ENCODE peak calls at places on chromosomes 12 and 14, in ten cellular contexts. H is A673; N is AG04450; A is left ventricle myocardium inferior; Z is adrenal gland; P is tibial artery; Q is CD8-positive, alpha-beta memory T cell; K is sigmoid colon; U is BJ; W is kidney epithelial cell. R is an unnamed sample. For H3K27me3, the result is how much of the 10 kb centered on the place peaks cover.

GRCh38 chr14:90846511-90846910 is 30.3 kb upstream of the TTC7B start:
- DNase-seq in W (no peak), H (no peak), N (no peak), P (no peak), Z (no peak), K (no peak), Q (no peak), U (no peak), A (no peak), R (no peak)

GRCh38 chr12:103530352-103530751 is 34.6 kb upstream of the C12orf42 start:
- DNase-seq in Z (no peak), P (no peak), N (no peak), U (no peak), H (no peak), A (no peak), Q (no peak), K (no peak), W (no peak), R (no peak)

GRCh38 chr12:38850463-38850862 is 54.9 kb downstream of the CPNE8 start:
- DNase-seq in P (no peak), N (no peak), Z (peak), W (no peak), Q (no peak), H (no peak), K (no peak), U (no peak), A (no peak), R (no peak)

GRCh38 chr12:101891462-101891971 is 14.1 kb downstream of the DRAM1 start:
- DNase-seq in N (peak), P (peak), Z (peak), A (no peak), U (peak), W (no peak), K (peak), Q (no peak), H (peak), R (no peak)

GRCh38 chr14:32244404-32244803 is 41.3 kb upstream of the RNU6-8 start:
- DNase-seq in H (no peak), W (no peak), Q (no peak), U (no peak), P (no peak), A (no peak), K (no peak), Z (no peak), N (no peak), R (no peak)

GRCh38 chr14:50846171-50846880 is 15.4 kb upstream of the NIN start:
- DNase-seq in U (peak), K (no peak), Q (no peak), P (no peak), N (peak), A (no peak), W (peak), H (no peak), Z (no peak), R (no peak)

GRCh38 chr14:74875941-74876913 is at the start of gene PROX2:
- DNase-seq in P (no peak), H (no peak), Z (no peak), Q (peak), W (no peak), U (no peak), K (no peak), A (no peak), N (no peak), R (no peak)

GRCh38 chr12:55931780-55932545 is 1.0 kb downstream of the DGKA start:
- DNase-seq in Q (peak), A (peak), N (no peak), H (peak), U (no peak), K (peak), W (no peak), Z (peak), P (peak), R (peak)

GRCh38 chr14:53327716-53328115 is 174.6 kb upstream of the DDHD1 start:
- DNase-seq in P (no peak), W (peak), Z (peak), H (no peak), A (no peak), U (peak), N (no peak), Q (no peak), K (no peak), R (peak)

GRCh38 chr14:21494902-21495762 is 16.0 kb downstream of the METTL3 start:
- DNase-seq in K (no peak), P (no peak), H (no peak), W (no peak), A (no peak), Z (no peak), Q (no peak), U (no peak), N (no peak), R (no peak)

GRCh38 chr12:46177842-46178608 is 90.8 kb downstream of the SLC38A1 start:
- DNase-seq in A (no peak), W (no peak), Z (no peak), N (no peak), K (no peak), U (no peak), P (no peak), H (no peak), Q (no peak), R (no peak)

GRCh38 chr14:61542848-61543790 is 152.2 kb upstream of the HIF1A start:
- DNase-seq in Q (no peak), P (peak), H (no peak), W (no peak), K (no peak), Z (peak), A (no peak), N (no peak), U (no peak), R (no peak)

GRCh38 chr14:75578786-75579781 is 664 bp downstream of the FLVCR2 start:
- DNase-seq in Z (peak), A (no peak), P (peak), U (no peak), H (no peak), W (peak), Q (no peak), N (no peak), K (peak), R (peak)

GRCh38 chr12:55771736-55772135 is 28.8 kb downstream of the GDF11 start:
- DNase-seq in W (no peak), P (no peak), K (no peak), Q (no peak), H (no peak), A (no peak), N (no peak), U (no peak), Z (no peak), R (no peak)

GRCh38 chr12:125336246-125336645 is 271.0 kb downstream of the AACS start:
- DNase-seq in W (no peak), H (no peak), A (no peak), U (no peak), Z (no peak), K (no peak), N (no peak), P (no peak), Q (no peak), R (no peak)

GRCh38 chr12:58341791-58342190 is 400.4 kb downstream of the ATP23 start:
- DNase-seq in W (no peak), Q (no peak), K (no peak), P (no peak), U (no peak), Z (no peak), A (no peak), H (peak), N (peak), R (no peak)

GRCh38 chr12:6450869-6451347 is 934 bp upstream of the TAPBPL start:
- DNase-seq in Z (peak), N (no peak), K (peak), W (no peak), P (peak), U (no peak), H (no peak), Q (no peak), A (no peak), R (no peak)

GRCh38 chr12:16238661-16239060 is 38.8 kb downstream of the SLC15A5 start:
- DNase-seq in Q (no peak), U (peak), K (no peak), N (no peak), W (no peak), A (no peak), H (no peak), P (peak), Z (no peak), R (no peak)

GRCh38 chr14:99215277-99215676 is 56.7 kb downstream of the BCL11B start:
- DNase-seq in K (no peak), Q (no peak), Z (no peak), U (peak), H (peak), N (no peak), A (no peak), P (no peak), W (no peak), R (no peak)

GRCh38 chr14:100221419-100222218 is 17.3 kb upstream of the YY1 start:
- DNase-seq in Q (peak), A (peak), H (peak), N (no peak), K (no peak), U (no peak), Z (peak), W (no peak), P (peak), R (peak)

GRCh38 chr14:103624860-103625259 is 4.2 kb upstream of the KLC1 start:
- DNase-seq in A (peak), Z (peak), U (no peak), K (peak), N (no peak), Q (no peak), H (no peak), W (peak), P (peak), R (peak)

GRCh38 chr14:104277416-104278213 is 139.2 kb downstream of the KIF26A start:
- DNase-seq in A (peak), Q (no peak), P (no peak), U (no peak), Z (peak), H (no peak), N (no peak), K (no peak), W (no peak), R (peak)

GRCh38 chr12:48447755-48448154 is 24.6 kb upstream of the ANP32D start:
- DNase-seq in P (no peak), H (no peak), Z (no peak), U (no peak), K (no peak), A (no peak), N (no peak), W (no peak), Q (no peak), R (no peak)

GRCh38 chr14:49999826-50000214 is 106.9 kb downstream of the ARF6 start:
- DNase-seq in W (no peak), P (no peak), U (no peak), K (no peak), A (no peak), H (no peak), Z (no peak), N (no peak), Q (no peak), R (no peak)

GRCh38 chr12:1474567-1475153 is 119.7 kb downstream of the FBXL14 start:
- DNase-seq in U (peak), N (peak), H (peak), W (peak), A (no peak), K (no peak), Q (no peak), P (no peak), Z (no peak), R (no peak)

GRCh38 chr14:20546877-20547276 is 14.0 kb downstream of the RNASE9 start:
- DNase-seq in W (no peak), Z (no peak), H (no peak), P (no peak), K (no peak), N (no peak), U (no peak), Q (no peak), A (no peak), R (no peak)

GRCh38 chr12:89559753-89560152 is 33.9 kb upstream of the POC1B start:
- DNase-seq in Z (no peak), H (no peak), N (no peak), W (no peak), A (no peak), U (no peak), K (no peak), P (no peak), Q (no peak), R (no peak)

DNA sequence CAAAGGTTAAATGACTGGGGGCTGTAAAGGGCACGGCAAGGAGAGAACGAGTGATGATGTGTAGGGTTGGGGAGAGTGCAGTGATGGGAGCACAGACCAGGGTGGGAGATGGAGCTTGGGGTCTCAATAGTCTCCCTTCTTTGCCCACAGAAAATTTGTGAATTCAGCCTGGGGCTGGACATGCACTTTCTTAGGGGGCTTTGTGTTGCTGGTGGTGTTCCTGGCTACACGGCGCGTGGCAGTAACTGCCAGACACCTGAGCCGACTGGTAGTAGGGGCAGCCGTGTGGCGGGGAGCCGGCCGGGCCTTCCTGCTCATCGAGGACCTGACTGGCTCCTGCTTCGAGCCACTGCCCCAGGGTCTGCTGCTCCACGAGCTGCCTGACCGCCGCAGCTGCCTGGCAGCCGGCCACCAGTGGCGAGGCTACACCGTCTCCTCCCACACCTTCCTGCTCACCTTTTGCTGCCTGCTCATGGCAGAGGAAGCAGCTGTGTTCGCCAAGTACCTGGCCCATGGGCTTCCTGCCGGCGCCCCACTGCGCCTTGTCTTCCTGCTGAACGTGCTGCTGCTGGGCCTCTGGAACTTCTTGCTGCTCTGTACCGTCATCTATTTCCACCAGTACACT is 1.7 kb downstream of the FITM1 start:
- DNase-seq in N (no peak), P (no peak), Z (no peak), W (no peak), K (no peak), Q (no peak), A (no peak), H (no peak), U (no peak), R (no peak)
- H3K4me3 ChIP-seq in N (no peak), P (no peak), Z (no peak), W (no peak), K (no peak), Q (no peak), A (peak), H (no peak), U (no peak), R (no peak)

GRCh38 chr12:111035578-111036301 is 115.4 kb upstream of the MYL2 start:
- DNase-seq in A (no peak), W (no peak), K (no peak), Q (no peak), N (no peak), P (no peak), H (peak), U (no peak), Z (no peak), R (no peak)

GRCh38 chr12:111034911-111035577 is 114.7 kb upstream of the MYL2 start:
- DNase-seq in K (no peak), W (no peak), H (peak), Q (no peak), Z (no peak), N (no peak), A (no peak), U (no peak), P (no peak), R (no peak)

GRCh38 chr12:111031956-111032919 is 111.9 kb upstream of the MYL2 start:
- DNase-seq in N (no peak), H (no peak), W (no peak), A (no peak), U (no peak), Z (no peak), K (no peak), P (no peak), Q (no peak), R (no peak)

GRCh38 chr12:111034148-111034910 is 114.0 kb upstream of the MYL2 start:
- DNase-seq in W (no peak), Q (no peak), Z (no peak), P (no peak), N (no peak), U (no peak), K (no peak), H (peak), A (no peak), R (no peak)

DNA sequence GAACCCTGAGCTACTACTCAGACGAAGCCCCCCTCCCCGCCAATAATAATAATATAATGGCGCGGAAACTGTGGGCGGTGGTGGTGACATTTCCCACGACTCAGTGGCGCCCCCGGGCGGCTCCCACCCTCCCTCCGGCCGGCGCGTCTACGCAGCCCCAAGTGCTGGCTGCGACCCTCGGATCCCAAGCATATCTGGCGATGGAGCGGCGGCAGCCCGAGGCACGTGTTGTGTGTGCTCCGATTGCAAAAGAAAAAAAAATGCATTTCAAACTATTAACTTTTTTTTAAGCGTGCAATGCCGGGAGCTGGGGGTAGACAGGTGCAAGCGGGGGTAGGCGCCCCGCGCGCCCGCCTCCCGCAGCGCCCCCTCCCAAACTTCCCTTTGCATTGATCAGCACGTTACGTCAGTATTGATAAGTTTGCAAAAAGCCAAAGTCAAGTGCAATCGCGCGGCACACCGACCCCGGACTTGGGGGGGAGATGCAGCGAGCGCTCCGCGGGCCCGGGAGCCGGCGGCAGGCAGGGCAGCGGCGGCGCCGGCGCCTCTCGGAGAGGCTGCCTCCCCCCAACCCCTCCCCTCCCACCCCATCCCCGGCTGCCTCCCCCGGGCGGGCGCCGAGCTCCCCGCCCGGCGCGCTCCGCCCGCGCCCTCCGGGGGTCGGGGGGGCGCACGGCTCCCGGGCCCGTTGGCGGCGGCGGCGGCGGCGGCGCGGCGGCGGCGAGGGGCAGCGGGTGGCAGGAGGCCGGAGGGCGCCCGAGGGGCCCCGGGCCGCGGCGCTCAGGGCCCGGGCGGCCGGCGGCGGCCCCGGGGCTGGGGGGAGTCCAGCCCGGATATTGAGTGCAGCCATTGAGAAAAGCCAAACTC is 113.1 kb upstream of the MYL2 start:
- DNase-seq in Q (no peak), H (peak), P (no peak), N (no peak), A (no peak), W (no peak), U (no peak), Z (no peak), K (no peak), R (no peak)
- H3K27me3 ChIP-seq in Q (half or more), H (under half), P (half or more), N (under half), A (half or more), W (half or more), U (under half), Z (under half), K (half or more), R (under half)

DNA sequence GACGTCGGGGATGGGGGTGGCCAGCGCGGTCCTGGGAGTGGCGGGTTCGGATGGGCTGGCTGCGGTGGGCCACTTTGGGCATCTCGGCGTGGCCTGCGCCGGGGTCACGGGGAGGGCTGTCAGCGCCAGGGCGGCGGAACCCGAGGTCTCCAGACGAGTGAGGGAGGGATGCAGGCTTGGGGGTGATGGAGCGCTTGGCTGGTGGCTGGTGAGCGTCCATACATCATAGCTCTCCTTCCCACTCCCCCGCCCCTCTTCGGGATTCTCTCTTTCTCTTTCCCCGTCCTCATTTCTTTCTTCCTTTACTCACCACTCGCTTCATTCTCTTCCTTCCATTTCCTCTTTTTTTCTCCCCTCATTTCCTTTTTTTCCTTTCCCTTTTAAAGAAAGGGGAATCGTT is 260.1 kb upstream of the E2F7 start:
- DNase-seq in K (no peak), W (no peak), A (no peak), Z (peak), H (no peak), P (no peak), Q (no peak), U (no peak), N (no peak), R (peak)
- H3K4me3 ChIP-seq in K (peak), W (peak), A (peak), Z (no peak), H (peak), P (peak), Q (no peak), U (peak), N (peak), R (peak)

GRCh38 chr14:69951263-69951662 is 72.0 kb downstream of the SMOC1 start:
- DNase-seq in P (no peak), K (no peak), U (no peak), Z (no peak), Q (no peak), N (no peak), H (no peak), W (no peak), A (no peak), R (no peak)
- H3K27me3 ChIP-seq in P (under half), K (under half), U (under half), Z (under half), Q (under half), N (under half), H (half or more), W (under half), A (under half), R (under half)

GRCh38 chr12:114898159-114898558 is 214.2 kb upstream of the TBX3 start:
- DNase-seq in Z (no peak), Q (no peak), H (no peak), K (no peak), P (no peak), A (no peak), U (no peak), N (no peak), W (no peak), R (no peak)

GRCh38 chr12:114904254-114905003 is 220.5 kb upstream of the TBX3 start:
- DNase-seq in Z (peak), W (peak), P (no peak), A (no peak), Q (no peak), N (no peak), K (no peak), U (no peak), H (no peak), R (no peak)

GRCh38 chr12:114901316-114901715 is 217.3 kb upstream of the TBX3 start:
- DNase-seq in Z (no peak), A (no peak), N (no peak), P (no peak), U (no peak), Q (no peak), K (no peak), H (no peak), W (no peak), R (no peak)

GRCh38 chr12:114902665-114903393 is 218.9 kb upstream of the TBX3 start:
- DNase-seq in Z (no peak), A (no peak), W (peak), P (no peak), U (peak), K (no peak), H (no peak), N (peak), Q (no peak), R (no peak)

DNA sequence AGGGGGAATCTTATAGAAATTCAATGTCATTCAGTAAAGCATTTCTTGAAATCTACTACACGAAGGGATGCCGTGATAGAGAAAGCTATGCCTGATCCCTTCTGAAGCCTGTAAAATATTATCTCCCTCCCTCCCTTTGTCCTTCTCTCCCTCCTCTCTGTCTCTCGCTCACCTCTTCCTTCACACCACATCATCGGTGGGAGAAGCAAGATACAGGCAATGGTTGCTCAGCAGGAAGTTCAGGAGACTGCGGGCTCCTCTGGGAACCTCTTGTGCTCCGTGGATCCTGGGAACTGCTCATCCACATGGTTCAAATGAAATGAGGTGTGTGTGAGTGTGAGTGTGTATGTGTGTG is 219.4 kb upstream of the TBX3 start:
- DNase-seq in H (no peak), W (no peak), U (no peak), A (no peak), Q (no peak), P (no peak), Z (no peak), K (no peak), N (no peak), R (no peak)
- H3K4me3 ChIP-seq in H (no peak), W (no peak), U (peak), A (no peak), Q (no peak), P (no peak), Z (no peak), K (no peak), N (peak), R (no peak)

R was measured in uterus.